ENCODE peak calls at places on chromosome 4, in four cellular contexts. E is HepG2, N is K562, X is GM12878. M is an unnamed sample.

GRCh38 chr4:145061325-145061920 is 36.6 kb downstream of the ANAPC10 start:
- DNase-seq in E (peak), X (no peak), N (peak), M (peak)

GRCh38 chr4:52051213-52051614 is at the start of gene SPATA18:
- DNase-seq in E (no peak), N (no peak), X (no peak), M (peak)

GRCh38 chr4:177802665-177803064 is 360.4 kb upstream of the AGA start:
- DNase-seq in N (no peak), X (no peak), E (no peak), M (no peak)

GRCh38 chr4:168218663-168219062 is 99.9 kb downstream of the DDX60 start:
- DNase-seq in N (no peak), E (no peak), X (no peak), M (no peak)

GRCh38 chr4:139301821-139302611 is at the start of gene NDUFC1:
- DNase-seq in X (peak), E (peak), N (peak), M (peak)

GRCh38 chr4:131411393-131411792 is 1737.7 kb upstream of the PCDH10 start:
- DNase-seq in E (no peak), X (no peak), N (no peak), M (no peak)

GRCh38 chr4:35105486-35105885 is 1138.8 kb downstream of the ARAP2 start:
- DNase-seq in N (no peak), X (no peak), E (no peak), M (no peak)

GRCh38 chr4:149785686-149786431 is 29.8 kb downstream of the IQCM start:
- DNase-seq in E (no peak), N (no peak), X (no peak), M (no peak)

GRCh38 chr4:17448689-17449088 is 63.2 kb downstream of the QDPR start:
- DNase-seq in N (no peak), E (no peak), X (no peak), M (no peak)

GRCh38 chr4:81351653-81352455 is 119.9 kb downstream of the RASGEF1B start:
- DNase-seq in X (peak), N (peak), E (peak), M (peak)

GRCh38 chr4:182540496-182540895 is 297.3 kb downstream of the TENM3 start:
- DNase-seq in E (no peak), X (no peak), N (no peak), M (no peak)

GRCh38 chr4:5728451-5728850 is 17.4 kb downstream of the EVC start:
- DNase-seq in X (no peak), N (no peak), E (no peak), M (no peak)

GRCh38 chr4:186144596-186145569 is 40.4 kb downstream of the FAM149A start:
- DNase-seq in N (peak), E (no peak), X (no peak), M (peak)

GRCh38 chr4:118389731-118390520 is 37.1 kb upstream of the PRSS12 start:
- DNase-seq in X (no peak), E (no peak), N (no peak), M (no peak)

GRCh38 chr4:150127757-150128156 is 49.5 kb downstream of the DCLK2 start:
- DNase-seq in N (no peak), X (no peak), E (no peak), M (no peak)

GRCh38 chr4:159395693-159396092 is 292.8 kb downstream of the RAPGEF2 start:
- DNase-seq in E (peak), N (no peak), X (no peak), M (no peak)

GRCh38 chr4:47427936-47428335 is 35.6 kb downstream of the COMMD8 start:
- DNase-seq in E (no peak), N (no peak), X (no peak), M (no peak)

GRCh38 chr4:4541040-4541631 is 712 bp downstream of the STX18 start:
- DNase-seq in N (peak), E (peak), X (peak), M (peak)

GRCh38 chr4:87073570-87074470 is 139.0 kb downstream of the AFF1 start:
- DNase-seq in E (no peak), N (no peak), X (peak), M (no peak)

GRCh38 chr4:141350122-141350904 is 129.6 kb downstream of the ZNF330 start:
- DNase-seq in X (no peak), E (no peak), N (no peak), M (no peak)

GRCh38 chr4:1171306-1172227 is 816 bp downstream of the SPON2 start:
- DNase-seq in N (no peak), E (no peak), X (no peak), M (no peak)

GRCh38 chr4:127501103-127501502 is 131.7 kb upstream of the INTU start:
- DNase-seq in N (peak), X (no peak), E (no peak), M (no peak)

GRCh38 chr4:26525136-26525535 is 34.9 kb upstream of the CCKAR start:
- DNase-seq in X (no peak), E (no peak), N (no peak), M (no peak)

GRCh38 chr4:107800058-107800457 is 24.7 kb upstream of the SGMS2 start:
- DNase-seq in N (no peak), X (no peak), E (no peak), M (no peak)

GRCh38 chr4:1092026-1092982 is 21.1 kb downstream of the RNF212 start:
- DNase-seq in E (no peak), X (no peak), N (peak), M (no peak)

GRCh38 chr4:138438608-138439007 is 196.5 kb upstream of the SLC7A11 start:
- DNase-seq in X (no peak), N (peak), E (no peak), M (peak)

GRCh38 chr4:173177232-173177631 is 8.6 kb downstream of the GALNT7 start:
- DNase-seq in N (no peak), E (no peak), X (no peak), M (no peak)

GRCh38 chr4:184382189-184382846 is 92.0 kb downstream of the IRF2 start:
- DNase-seq in N (no peak), X (peak), E (peak), M (no peak)

GRCh38 chr4:47471591-47471990 is 8.1 kb upstream of the COMMD8 start:
- DNase-seq in N (no peak), E (peak), X (no peak), M (no peak)

GRCh38 chr4:156941940-156942548 is 29.6 kb downstream of the PDGFC start:
- DNase-seq in X (no peak), N (no peak), E (peak), M (peak)

GRCh38 chr4:176767183-176767582 is 25.5 kb downstream of the VEGFC start:
- DNase-seq in N (no peak), X (no peak), E (no peak), M (no peak)
- TF ChIP-seq FOXK2 in N (no peak), X (no peak), E (no peak), M (no peak)

GRCh38 chr4:112775801-112776200 is 138.9 kb downstream of the LARP7 start:
- DNase-seq in E (no peak), N (no peak), X (no peak), M (no peak)
- TF ChIP-seq FOXM1 in E (no peak), N (no peak), X (no peak), M (no peak)

GRCh38 chr4:75820197-75820596 is 82.1 kb downstream of the PPEF2 start:
- DNase-seq in X (no peak), E (no peak), N (no peak), M (no peak)
- TF ChIP-seq FOXK2 in X (no peak), E (no peak), N (no peak), M (no peak)

GRCh38 chr4:96354036-96354712 is 514.3 kb downstream of the PDHA2 start:
- DNase-seq in N (no peak), E (no peak), X (no peak), M (no peak)

GRCh38 chr4:96355414-96355813 is 515.5 kb downstream of the PDHA2 start:
- DNase-seq in E (no peak), N (no peak), X (no peak), M (no peak)

GRCh38 chr4:96356591-96357360 is 516.9 kb downstream of the PDHA2 start:
- DNase-seq in E (no peak), X (no peak), N (no peak), M (no peak)

GRCh38 chr4:96347582-96347981 is 507.7 kb downstream of the PDHA2 start:
- DNase-seq in E (no peak), X (no peak), N (no peak), M (no peak)

DNA sequence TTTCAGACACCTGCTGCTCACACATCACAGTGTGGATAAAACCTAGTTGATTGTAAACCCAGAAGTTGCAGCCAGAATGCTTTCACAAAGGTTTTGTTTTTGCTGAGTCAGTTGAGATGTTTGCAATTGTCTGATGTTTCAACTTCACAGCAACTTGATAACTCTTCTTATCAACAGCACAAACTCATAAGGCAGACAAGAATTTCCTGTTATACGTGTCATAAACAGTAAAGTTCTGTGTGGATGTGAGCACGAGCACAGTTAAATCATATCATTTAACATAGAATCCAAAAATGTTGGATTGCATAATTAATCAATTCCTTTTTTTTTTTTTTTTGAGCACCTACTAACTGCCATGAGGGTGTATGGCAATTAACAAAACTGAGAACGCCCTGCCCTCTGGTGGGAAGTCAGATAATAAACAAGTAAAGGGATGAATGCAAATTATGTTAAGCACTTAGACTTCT is 512.2 kb downstream of the PDHA2 start:
- DNase-seq in E (peak), X (no peak), N (peak), M (peak)
- TF ChIP-seq FOXM1 in E (no peak), X (no peak), N (no peak), M (no peak)

DNA sequence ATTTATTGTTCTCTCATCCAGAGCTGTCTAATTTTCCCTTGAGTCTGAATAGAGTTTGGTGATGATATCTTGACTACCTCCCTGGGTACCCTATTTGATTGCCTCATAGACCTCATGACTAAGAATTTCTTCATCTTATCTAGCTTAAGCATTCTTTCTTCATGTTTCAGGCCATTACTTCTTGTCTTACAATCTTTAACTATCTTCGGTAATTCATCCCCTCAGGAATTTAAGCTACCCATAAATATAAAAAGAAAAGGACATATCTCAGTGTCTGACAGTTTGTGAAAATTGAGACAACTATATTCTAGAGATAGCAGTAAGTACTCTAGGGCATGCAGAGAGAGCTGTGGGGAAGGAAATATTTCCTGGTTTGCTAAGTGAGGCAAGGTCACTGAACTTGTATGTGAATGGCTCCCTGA is 466.1 kb upstream of the GRID2 start:
- DNase-seq in N (no peak), X (no peak), E (no peak), M (peak)
- TF ChIP-seq FOXK2 in N (no peak), X (no peak), E (no peak), M (no peak)

GRCh38 chr4:83361416-83362196 is 27.0 kb upstream of the HPSE start:
- DNase-seq in E (peak), N (peak), X (no peak), M (no peak)

GRCh38 chr4:83358410-83358809 is 23.8 kb upstream of the HPSE start:
- DNase-seq in N (no peak), X (no peak), E (peak), M (no peak)

GRCh38 chr4:83360018-83360417 is 25.4 kb upstream of the HPSE start:
- DNase-seq in N (no peak), E (no peak), X (no peak), M (no peak)

GRCh38 chr4:83353516-83353915 is 18.9 kb upstream of the HPSE start:
- DNase-seq in E (no peak), X (no peak), N (no peak), M (no peak)

DNA sequence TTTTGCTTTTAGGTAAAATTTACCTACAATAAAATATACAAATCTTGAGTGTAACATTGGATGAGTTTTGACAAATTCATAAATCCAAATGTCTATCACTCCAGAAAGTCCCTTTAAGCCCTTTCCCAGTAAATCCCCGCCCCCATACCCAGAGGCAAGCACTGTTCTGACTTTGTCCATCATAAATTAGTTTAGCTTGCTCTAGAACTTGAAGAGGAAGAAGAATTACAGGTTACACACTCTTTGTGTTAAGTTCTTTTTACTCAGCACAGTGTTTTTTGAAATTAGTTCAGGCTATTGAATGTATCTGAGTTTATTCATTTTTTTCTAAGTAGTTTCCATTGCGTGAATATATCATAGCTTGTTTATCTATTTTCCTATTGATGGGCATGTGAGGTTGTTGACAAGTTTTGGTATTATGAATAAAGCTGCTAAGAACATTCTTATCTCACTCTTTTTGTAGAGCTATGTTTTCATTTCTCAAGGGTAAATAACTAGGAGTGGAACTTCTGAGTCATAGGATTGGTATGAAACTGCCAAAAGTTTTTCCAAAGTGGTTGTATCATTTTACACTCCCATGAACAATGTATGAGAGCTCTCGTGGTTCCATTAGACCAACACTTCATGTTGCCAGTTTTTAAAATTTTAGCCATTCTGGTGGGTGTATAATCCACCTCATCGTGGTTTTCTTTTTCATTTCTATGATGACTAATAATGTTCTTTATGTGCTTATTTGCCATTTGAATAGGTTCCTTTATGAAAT is 22.4 kb upstream of the HPSE start:
- DNase-seq in X (no peak), N (no peak), E (peak), M (no peak)
- TF ChIP-seq FOXM1 in X (no peak), N (no peak), E (no peak), M (no peak)

GRCh38 chr4:38002451-38003071 is 42.4 kb downstream of the PTTG2 start:
- DNase-seq in X (no peak), N (no peak), E (no peak), M (no peak)
- TF ChIP-seq FOXK2 in X (no peak), N (no peak), E (no peak), M (no peak)

M was measured in HEK293T.